ENCODE peak calls at places on chromosomes 16 and 17, in nine cellular contexts. One of them, this sample, is unnamed.

GRCh38 chr16:83939266-83939856 is 13.7 kb upstream of the OSGIN1 start:
- DNase-seq in kidney: no peak
- DNase-seq in aorta: no peak
- DNase-seq in left ventricle myocardium inferior: no peak
- DNase-seq in mucosa of descending colon: no peak
- DNase-seq in PC-3: no peak
- DNase-seq in tibial artery: peak; percentile 53
- DNase-seq in GM23338: no peak
- DNase-seq in heart right ventricle: no peak
- DNase-seq in this sample: no peak

GRCh38 chr16:77564791-77565390 is 130.1 kb upstream of the ADAMTS18 start:
- DNase-seq in kidney: no peak
- DNase-seq in aorta: no peak
- DNase-seq in left ventricle myocardium inferior: no peak
- DNase-seq in mucosa of descending colon: no peak
- DNase-seq in PC-3: no peak
- DNase-seq in tibial artery: no peak
- DNase-seq in GM23338: no peak
- DNase-seq in heart right ventricle: no peak
- DNase-seq in this sample: no peak

GRCh38 chr17:83162035-83162745 is 82.8 kb downstream of the METRNL start:
- DNase-seq in kidney: peak; percentile 59
- DNase-seq in aorta: no peak
- DNase-seq in left ventricle myocardium inferior: no peak
- DNase-seq in mucosa of descending colon: no peak
- DNase-seq in PC-3: no peak
- DNase-seq in tibial artery: no peak
- DNase-seq in GM23338: no peak
- DNase-seq in heart right ventricle: no peak
- DNase-seq in this sample: no peak

GRCh38 chr16:83305092-83305491 is 502.7 kb upstream of the HSBP1 start:
- DNase-seq in kidney: no peak
- DNase-seq in aorta: no peak
- DNase-seq in left ventricle myocardium inferior: no peak
- DNase-seq in mucosa of descending colon: no peak
- DNase-seq in PC-3: no peak
- DNase-seq in tibial artery: no peak
- DNase-seq in GM23338: no peak
- DNase-seq in heart right ventricle: no peak
- DNase-seq in this sample: no peak

GRCh38 chr17:32266389-32267269 is 997 bp downstream of the RHBDL3 start:
- DNase-seq in kidney: peak; percentile 81
- DNase-seq in aorta: no peak
- DNase-seq in left ventricle myocardium inferior: no peak
- DNase-seq in mucosa of descending colon: no peak
- DNase-seq in PC-3: no peak
- DNase-seq in tibial artery: no peak
- DNase-seq in GM23338: peak; percentile 81
- DNase-seq in heart right ventricle: no peak
- DNase-seq in this sample: no peak

GRCh38 chr17:37746617-37747016 is 1.8 kb upstream of the HNF1B start:
- DNase-seq in kidney: no peak
- DNase-seq in aorta: no peak
- DNase-seq in left ventricle myocardium inferior: no peak
- DNase-seq in mucosa of descending colon: no peak
- DNase-seq in PC-3: no peak
- DNase-seq in tibial artery: no peak
- DNase-seq in GM23338: no peak
- DNase-seq in heart right ventricle: no peak
- DNase-seq in this sample: no peak

GRCh38 chr16:72837846-72838661 is 209.9 kb downstream of the ZFHX3 start:
- DNase-seq in kidney: no peak
- DNase-seq in aorta: no peak
- DNase-seq in left ventricle myocardium inferior: no peak
- DNase-seq in mucosa of descending colon: no peak
- DNase-seq in PC-3: no peak
- DNase-seq in tibial artery: no peak
- DNase-seq in GM23338: peak; percentile 58
- DNase-seq in heart right ventricle: no peak
- DNase-seq in this sample: no peak

GRCh38 chr17:44221072-44221861 is 1.8 kb upstream of the UBTF start:
- DNase-seq in kidney: peak; percentile 93
- DNase-seq in aorta: peak; percentile 85
- DNase-seq in left ventricle myocardium inferior: peak; percentile 85
- DNase-seq in mucosa of descending colon: peak; percentile 85
- DNase-seq in PC-3: peak; percentile 77
- DNase-seq in tibial artery: peak; percentile 75
- DNase-seq in GM23338: peak; percentile 90
- DNase-seq in heart right ventricle: peak; percentile 84
- DNase-seq in this sample: no peak

GRCh38 chr17:66829386-66829864 is 5.5 kb upstream of the CACNG5 start:
- DNase-seq in kidney: no peak
- DNase-seq in aorta: no peak
- DNase-seq in left ventricle myocardium inferior: no peak
- DNase-seq in mucosa of descending colon: no peak
- DNase-seq in PC-3: peak; percentile 77
- DNase-seq in tibial artery: peak; percentile 27
- DNase-seq in GM23338: peak; percentile 92
- DNase-seq in heart right ventricle: no peak
- DNase-seq in this sample: no peak

GRCh38 chr17:66518677-66519076 is 216.3 kb downstream of the PRKCA start:
- DNase-seq in kidney: no peak
- DNase-seq in aorta: no peak
- DNase-seq in left ventricle myocardium inferior: no peak
- DNase-seq in mucosa of descending colon: no peak
- DNase-seq in PC-3: no peak
- DNase-seq in tibial artery: no peak
- DNase-seq in GM23338: peak; percentile 33
- DNase-seq in heart right ventricle: no peak
- DNase-seq in this sample: no peak

GRCh38 chr16:88566158-88566557 is 4.0 kb upstream of the ZC3H18 start:
- DNase-seq in kidney: no peak
- DNase-seq in aorta: no peak
- DNase-seq in left ventricle myocardium inferior: no peak
- DNase-seq in mucosa of descending colon: no peak
- DNase-seq in PC-3: no peak
- DNase-seq in tibial artery: no peak
- DNase-seq in GM23338: peak; percentile 36
- DNase-seq in heart right ventricle: no peak
- DNase-seq in this sample: no peak

DNA sequence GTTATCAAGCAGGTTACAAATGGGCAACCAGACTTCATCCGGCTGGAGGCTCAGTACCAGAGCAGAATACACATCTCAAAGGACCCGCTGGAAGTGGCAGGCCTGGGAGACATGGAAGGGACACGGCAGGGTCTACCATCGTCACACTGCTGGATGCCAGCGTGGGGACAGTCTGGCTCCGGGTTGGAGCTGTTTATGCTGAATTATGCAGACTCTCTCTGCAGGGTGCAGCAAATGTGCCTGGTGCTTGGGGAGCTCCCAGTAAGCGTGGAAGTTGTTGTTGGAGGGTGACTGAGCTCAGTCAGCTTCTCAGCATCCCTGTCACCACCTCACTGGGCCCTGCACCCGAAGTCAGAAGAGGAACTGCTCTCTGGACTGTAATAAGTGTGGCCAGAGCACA is 12.2 kb downstream of the WSCD1 start:
- DNase-seq in kidney: no peak
- DNase-seq in aorta: no peak
- DNase-seq in left ventricle myocardium inferior: no peak
- DNase-seq in mucosa of descending colon: no peak
- DNase-seq in PC-3: no peak
- DNase-seq in tibial artery: no peak
- DNase-seq in GM23338: no peak
- DNase-seq in heart right ventricle: no peak
- DNase-seq in this sample: no peak
- H3K4me1 ChIP-seq in kidney: no peaks in the 10 kb centered on the region
- H3K4me1 ChIP-seq in aorta: no peaks in the 10 kb centered on the region
- H3K4me1 ChIP-seq in left ventricle myocardium inferior: peaks cover 5% of the 10 kb centered on the region
- H3K4me1 ChIP-seq in mucosa of descending colon: no peaks in the 10 kb centered on the region
- H3K4me1 ChIP-seq in PC-3: no peaks in the 10 kb centered on the region
- H3K4me1 ChIP-seq in tibial artery: no peaks in the 10 kb centered on the region
- H3K4me1 ChIP-seq in GM23338: peaks cover 6% of the 10 kb centered on the region
- H3K4me1 ChIP-seq in heart right ventricle: peaks cover 5% of the 10 kb centered on the region
- H3K4me1 ChIP-seq in this sample: no peaks in the 10 kb centered on the region

DNA sequence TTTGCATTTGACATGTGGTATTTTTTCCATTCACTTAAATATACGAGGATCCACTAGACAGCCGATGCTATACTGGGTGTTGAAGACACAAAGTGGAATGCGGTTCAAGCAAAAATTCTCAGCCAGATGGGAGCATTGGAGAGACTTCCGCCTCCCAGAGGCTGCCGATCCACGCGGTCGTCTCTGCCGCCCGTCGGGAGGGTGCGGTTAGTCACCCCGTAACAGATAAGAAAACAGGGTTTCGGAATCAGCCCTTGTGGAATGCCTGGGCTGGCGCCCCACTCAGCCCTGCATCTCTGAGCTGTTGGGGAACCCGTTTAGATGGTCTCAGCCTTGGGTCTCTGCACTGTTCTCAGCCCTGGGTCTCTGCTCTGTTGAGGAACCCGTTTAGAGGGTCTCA is 7.3 kb downstream of the GSE1 start:
- DNase-seq in kidney: no peak
- DNase-seq in aorta: no peak
- DNase-seq in left ventricle myocardium inferior: no peak
- DNase-seq in mucosa of descending colon: no peak
- DNase-seq in PC-3: no peak
- DNase-seq in tibial artery: no peak
- DNase-seq in GM23338: no peak
- DNase-seq in heart right ventricle: no peak
- DNase-seq in this sample: no peak
- H3K4me1 ChIP-seq in kidney: peaks cover 29% of the 10 kb centered on the region
- H3K4me1 ChIP-seq in aorta: no peaks in the 10 kb centered on the region
- H3K4me1 ChIP-seq in left ventricle myocardium inferior: peaks cover 78% of the 10 kb centered on the region
- H3K4me1 ChIP-seq in mucosa of descending colon: peaks cover 50% of the 10 kb centered on the region
- H3K4me1 ChIP-seq in PC-3: peaks cover 36% of the 10 kb centered on the region
- H3K4me1 ChIP-seq in tibial artery: peaks cover 34% of the 10 kb centered on the region
- H3K4me1 ChIP-seq in GM23338: peaks cover 29% of the 10 kb centered on the region
- H3K4me1 ChIP-seq in heart right ventricle: peaks cover 30% of the 10 kb centered on the region
- H3K4me1 ChIP-seq in this sample: no peaks in the 10 kb centered on the region

DNA sequence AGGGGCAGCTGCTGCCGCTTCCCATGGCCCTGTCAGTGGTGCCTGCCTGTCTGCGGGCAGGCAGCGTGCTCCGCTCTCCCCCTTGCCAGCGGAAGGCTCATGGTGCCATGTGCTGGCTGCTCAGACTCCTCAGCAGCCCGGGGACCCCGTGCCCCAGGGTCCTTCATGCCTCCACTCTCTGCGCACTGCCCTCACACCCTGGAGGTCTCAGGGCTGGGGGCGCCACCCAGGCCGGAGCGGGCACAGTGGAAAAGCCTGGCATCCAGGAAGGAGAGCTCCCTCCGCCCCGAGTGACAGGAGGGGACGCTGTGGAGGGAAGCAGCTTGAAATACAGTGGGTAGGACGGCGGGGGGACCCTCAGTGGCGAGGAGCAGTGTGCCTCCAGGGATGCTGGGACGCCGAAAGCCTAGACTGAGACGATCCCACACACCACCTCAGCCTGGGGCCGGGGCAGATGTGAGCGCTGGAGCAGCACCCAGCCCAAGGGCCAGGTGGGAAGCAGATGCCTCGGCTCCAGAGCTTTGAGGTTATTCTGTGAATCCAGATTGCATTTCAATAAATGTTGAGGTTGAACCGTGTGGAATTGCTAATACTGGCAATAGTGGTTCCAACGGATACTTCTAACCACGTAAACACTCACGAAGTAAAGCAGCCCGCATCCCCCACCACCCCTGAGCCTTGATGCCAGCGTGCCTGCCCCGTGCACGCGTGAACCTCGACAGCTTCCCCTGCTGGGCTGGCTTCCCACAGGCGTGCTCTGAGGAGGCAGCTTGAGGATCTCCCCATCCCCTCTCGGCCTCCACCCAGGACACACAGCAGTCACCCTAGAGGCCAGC is 6.5 kb downstream of the TMEM204 start:
- DNase-seq in kidney: no peak
- DNase-seq in aorta: no peak
- DNase-seq in left ventricle myocardium inferior: no peak
- DNase-seq in mucosa of descending colon: no peak
- DNase-seq in PC-3: no peak
- DNase-seq in tibial artery: no peak
- DNase-seq in GM23338: no peak
- DNase-seq in heart right ventricle: no peak
- DNase-seq in this sample: no peak
- H3K4me1 ChIP-seq in kidney: peaks cover 3% of the 10 kb centered on the region
- H3K4me1 ChIP-seq in aorta: no peaks in the 10 kb centered on the region
- H3K4me1 ChIP-seq in left ventricle myocardium inferior: peaks cover 100% of the 10 kb centered on the region
- H3K4me1 ChIP-seq in mucosa of descending colon: peaks cover 2% of the 10 kb centered on the region
- H3K4me1 ChIP-seq in PC-3: peaks cover 20% of the 10 kb centered on the region
- H3K4me1 ChIP-seq in tibial artery: peaks cover 32% of the 10 kb centered on the region
- H3K4me1 ChIP-seq in GM23338: no peaks in the 10 kb centered on the region
- H3K4me1 ChIP-seq in heart right ventricle: peaks cover 72% of the 10 kb centered on the region
- H3K4me1 ChIP-seq in this sample: peaks cover 92% of the 10 kb centered on the region

GRCh38 chr17:38890410-38890746 is 20.5 kb downstream of the LASP1 start:
- DNase-seq in kidney: no peak
- DNase-seq in aorta: no peak
- DNase-seq in left ventricle myocardium inferior: no peak
- DNase-seq in mucosa of descending colon: no peak
- DNase-seq in PC-3: no peak
- DNase-seq in tibial artery: no peak
- DNase-seq in GM23338: no peak
- DNase-seq in heart right ventricle: no peak
- DNase-seq in this sample: no peak

GRCh38 chr17:38889745-38890409 is 20.0 kb downstream of the LASP1 start:
- DNase-seq in kidney: peak; percentile 66
- DNase-seq in aorta: no peak
- DNase-seq in left ventricle myocardium inferior: no peak
- DNase-seq in mucosa of descending colon: no peak
- DNase-seq in PC-3: no peak
- DNase-seq in tibial artery: no peak
- DNase-seq in GM23338: no peak
- DNase-seq in heart right ventricle: no peak
- DNase-seq in this sample: no peak

GRCh38 chr17:38892083-38892482 is 22.2 kb downstream of the LASP1 start:
- DNase-seq in kidney: no peak
- DNase-seq in aorta: no peak
- DNase-seq in left ventricle myocardium inferior: no peak
- DNase-seq in mucosa of descending colon: no peak
- DNase-seq in PC-3: no peak
- DNase-seq in tibial artery: no peak
- DNase-seq in GM23338: no peak
- DNase-seq in heart right ventricle: no peak
- DNase-seq in this sample: no peak

GRCh38 chr17:38892620-38893019 is 22.8 kb downstream of the LASP1 start:
- DNase-seq in kidney: no peak
- DNase-seq in aorta: no peak
- DNase-seq in left ventricle myocardium inferior: no peak
- DNase-seq in mucosa of descending colon: no peak
- DNase-seq in PC-3: no peak
- DNase-seq in tibial artery: no peak
- DNase-seq in GM23338: no peak
- DNase-seq in heart right ventricle: no peak
- DNase-seq in this sample: no peak

DNA sequence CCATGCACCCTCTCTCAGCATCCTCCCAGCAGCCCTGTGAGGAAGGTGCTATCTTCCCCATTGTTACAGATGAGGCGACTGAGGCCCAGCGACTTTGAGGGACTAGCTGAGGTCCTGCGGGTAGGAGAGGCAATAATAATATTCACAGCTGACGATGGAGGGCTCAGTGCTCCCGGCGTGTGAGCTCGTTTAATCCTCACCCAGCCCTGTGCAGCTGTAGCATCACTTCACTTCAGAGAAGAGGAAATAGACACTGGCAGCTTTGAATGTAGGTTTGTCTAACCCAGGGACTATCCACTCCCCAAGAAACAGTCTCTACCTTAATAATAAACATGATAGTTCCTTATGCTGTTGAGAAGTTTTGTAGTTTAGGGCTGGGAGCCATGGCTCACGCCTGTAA is 21.6 kb downstream of the LASP1 start:
- DNase-seq in kidney: peak; percentile 41
- DNase-seq in aorta: no peak
- DNase-seq in left ventricle myocardium inferior: no peak
- DNase-seq in mucosa of descending colon: no peak
- DNase-seq in PC-3: no peak
- DNase-seq in tibial artery: no peak
- DNase-seq in GM23338: no peak
- DNase-seq in heart right ventricle: no peak
- DNase-seq in this sample: no peak
- H3K4me1 ChIP-seq in kidney: peaks cover 8% of the 10 kb centered on the region
- H3K4me1 ChIP-seq in aorta: no peaks in the 10 kb centered on the region
- H3K4me1 ChIP-seq in left ventricle myocardium inferior: peaks cover 75% of the 10 kb centered on the region
- H3K4me1 ChIP-seq in mucosa of descending colon: peaks cover 31% of the 10 kb centered on the region
- H3K4me1 ChIP-seq in PC-3: no peaks in the 10 kb centered on the region
- H3K4me1 ChIP-seq in tibial artery: peaks cover 68% of the 10 kb centered on the region
- H3K4me1 ChIP-seq in GM23338: peaks cover 14% of the 10 kb centered on the region
- H3K4me1 ChIP-seq in heart right ventricle: peaks cover 44% of the 10 kb centered on the region
- H3K4me1 ChIP-seq in this sample: no peaks in the 10 kb centered on the region